ENCODE peak calls at places on chromosomes 4 and X, in four cellular contexts. J, M, X and Y are unnamed samples.

GRCh38 chr4:169492436-169493163 is 119.8 kb downstream of the NEK1 start:
- ATAC-seq in J (peak; percentile 26), M (peak; percentile 38), X (peak; percentile 84), Y (no peak)

GRCh38 chr4:6848717-6849305 is 60.8 kb upstream of the TBC1D14 start:
- ATAC-seq in J (no peak), M (no peak), X (no peak), Y (no peak)

GRCh38 chrX:135421932-135422809 is at the start of gene SMIM10L2A:
- ATAC-seq in J (peak; percentile 37), M (no peak), X (no peak), Y (no peak)

GRCh38 chrX:101408530-101408836 is 461 bp downstream of the HNRNPH2 start:
- ATAC-seq in J (peak; percentile 15), M (peak; percentile 5), X (peak; percentile 32), Y (peak; percentile 1)

GRCh38 chr4:28357985-28358384 is 1497.3 kb downstream of the STIM2 start:
- ATAC-seq in J (no peak), M (no peak), X (no peak), Y (no peak)

GRCh38 chr4:168685136-168685535 is 188.3 kb downstream of the PALLD start:
- ATAC-seq in J (no peak), M (peak; percentile 57), X (no peak), Y (no peak)

GRCh38 chr4:7539659-7540058 is 104.9 kb upstream of the PSAPL1 start:
- ATAC-seq in J (peak; percentile 93), M (peak; percentile 43), X (no peak), Y (peak; percentile 21)

GRCh38 chrX:135050603-135051002 is 1.3 kb downstream of the RTL8A start:
- ATAC-seq in J (no peak), M (no peak), X (no peak), Y (no peak)

GRCh38 chrX:38215141-38215540 is 5.5 kb downstream of the SRPX start:
- ATAC-seq in J (no peak), M (no peak), X (no peak), Y (peak; percentile 66)

GRCh38 chr4:108291137-108291536 is 122.4 kb upstream of the LEF1 start:
- ATAC-seq in J (no peak), M (no peak), X (no peak), Y (no peak)

GRCh38 chr4:95957054-95957453 is 117.2 kb downstream of the PDHA2 start:
- ATAC-seq in J (no peak), M (no peak), X (no peak), Y (no peak)

GRCh38 chrX:69362354-69362753 is 141.8 kb upstream of the NALF2 start:
- ATAC-seq in J (no peak), M (no peak), X (no peak), Y (no peak)

GRCh38 chr4:108361886-108362285 is 193.2 kb upstream of the LEF1 start:
- ATAC-seq in J (no peak), M (no peak), X (no peak), Y (no peak)

GRCh38 chr4:60938181-60938580 is 261.9 kb upstream of the ADGRL3 start:
- ATAC-seq in J (no peak), M (no peak), X (no peak), Y (no peak)

GRCh38 chrX:132732236-132732635 is 226.2 kb downstream of the HS6ST2 start:
- ATAC-seq in J (no peak), M (no peak), X (no peak), Y (no peak)

GRCh38 chr4:152382057-152382785 is 153.7 kb downstream of the FBXW7 start:
- ATAC-seq in J (peak; percentile 74), M (peak; percentile 93), X (peak; percentile 85), Y (peak; percentile 58)

GRCh38 chr4:112923514-112923913 is 125.9 kb upstream of the ANK2 start:
- ATAC-seq in J (no peak), M (no peak), X (no peak), Y (peak; percentile 69)

GRCh38 chrX:2828404-2829065 is at the start of gene GYG2:
- ATAC-seq in J (no peak), M (no peak), X (peak; percentile 73), Y (peak; percentile 36)

GRCh38 chr4:12615822-12616221 is 868.3 kb downstream of the RAB28 start:
- ATAC-seq in J (no peak), M (no peak), X (no peak), Y (no peak)

GRCh38 chr4:46388860-46389259 is 1.1 kb downstream of the GABRA2 start:
- ATAC-seq in J (no peak), M (no peak), X (no peak), Y (no peak)

GRCh38 chrX:75648803-75649588 is 126.2 kb upstream of the ZDHHC15 start:
- ATAC-seq in J (no peak), M (no peak), X (no peak), Y (no peak)

GRCh38 chr4:76665139-76665538 is 230.1 kb downstream of the SHROOM3 start:
- ATAC-seq in J (no peak), M (no peak), X (peak; percentile 75), Y (no peak)

GRCh38 chrX:11460347-11460746 is 167.1 kb downstream of the AMELX start:
- ATAC-seq in J (no peak), M (no peak), X (no peak), Y (no peak)

GRCh38 chr4:101968364-101968763 is 177.8 kb downstream of the BANK1 start:
- ATAC-seq in J (no peak), M (no peak), X (no peak), Y (no peak)

GRCh38 chr4:7518871-7519637 is 84.3 kb upstream of the PSAPL1 start:
- ATAC-seq in J (no peak), M (peak; percentile 72), X (no peak), Y (no peak)

GRCh38 chrX:119757646-119757978 is 776 bp upstream of the SOWAHD start:
- ATAC-seq in J (no peak), M (no peak), X (no peak), Y (no peak)

GRCh38 chrX:37796805-37797204 is 16.9 kb downstream of the CYBB start:
- ATAC-seq in J (no peak), M (peak; percentile 35), X (peak; percentile 73), Y (peak; percentile 55)

GRCh38 chr4:102988429-102989020 is 31.0 kb downstream of the SLC9B1 start:
- ATAC-seq in J (no peak), M (no peak), X (no peak), Y (no peak)

GRCh38 chr4:80062527-80062926 is 10.5 kb downstream of the ANTXR2 start:
- ATAC-seq in J (no peak), M (no peak), X (no peak), Y (no peak)

GRCh38 chrX:121254336-121254735 is 206.9 kb downstream of the GLUD2 start:
- ATAC-seq in J (no peak), M (no peak), X (peak; percentile 77), Y (no peak)

GRCh38 chr4:36712013-36712412 is 430.6 kb downstream of the DTHD1 start:
- ATAC-seq in J (no peak), M (no peak), X (no peak), Y (no peak)

GRCh38 chr4:169271692-169272007 is 894 bp upstream of the SH3RF1 start:
- ATAC-seq in J (no peak), M (no peak), X (peak; percentile 0), Y (no peak)

DNA sequence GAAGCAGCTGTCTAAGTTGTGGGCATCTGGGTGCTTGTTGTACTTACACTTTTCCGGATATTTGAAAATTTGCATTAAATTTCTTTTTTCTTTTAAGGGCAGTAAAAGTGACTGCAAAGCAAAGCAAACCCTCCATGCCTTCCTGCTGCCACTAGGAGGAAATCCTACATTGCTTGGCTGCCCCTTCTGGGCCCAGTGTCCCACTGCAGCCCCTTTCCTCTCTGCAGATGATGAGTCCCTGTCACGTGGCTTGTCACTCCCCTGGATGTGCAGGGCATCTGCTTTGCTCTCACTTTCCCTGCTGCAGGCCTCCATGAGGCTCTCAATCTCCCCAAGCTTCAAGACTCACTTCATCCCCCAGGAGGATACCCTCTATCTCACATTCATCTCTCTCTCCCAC is 12.7 kb downstream of the TSR2 start:
- ATAC-seq in J (no peak), M (no peak), X (no peak), Y (no peak)
- TF ChIP-seq CTCF in J (no peak), M (no peak), X (no peak), Y (no peak)

GRCh38 chr4:41050116-41050515 is 164.2 kb downstream of the APBB2 start:
- ATAC-seq in J (no peak), M (no peak), X (no peak), Y (no peak)
- H3K4me3 ChIP-seq in J (no peak overlapping the region), M (peak overlapping the region; percentile 8), X (no peak overlapping the region), Y (peak overlapping the region; percentile 10)

GRCh38 chr4:122619583-122619982 is 1.3 kb downstream of the IL21 start:
- ATAC-seq in J (no peak), M (no peak), X (no peak), Y (no peak)

GRCh38 chr4:122621010-122621616 is at the start of gene IL21:
- ATAC-seq in J (no peak), M (no peak), X (no peak), Y (no peak)

GRCh38 chr4:122625156-122625555 is 4.3 kb upstream of the IL21 start:
- ATAC-seq in J (no peak), M (no peak), X (no peak), Y (no peak)

GRCh38 chr4:122622400-122622799 is 1.5 kb upstream of the IL21 start:
- ATAC-seq in J (no peak), M (no peak), X (no peak), Y (no peak)

GRCh38 chr4:122623637-122624036 is 2.8 kb upstream of the IL21 start:
- ATAC-seq in J (no peak), M (no peak), X (no peak), Y (no peak)
- H3K4me1 ChIP-seq in J (no peaks in the 10 kb centered on the region), M (no peaks in the 10 kb centered on the region), X (no peaks in the 10 kb centered on the region), Y (no peaks in the 10 kb centered on the region)

DNA sequence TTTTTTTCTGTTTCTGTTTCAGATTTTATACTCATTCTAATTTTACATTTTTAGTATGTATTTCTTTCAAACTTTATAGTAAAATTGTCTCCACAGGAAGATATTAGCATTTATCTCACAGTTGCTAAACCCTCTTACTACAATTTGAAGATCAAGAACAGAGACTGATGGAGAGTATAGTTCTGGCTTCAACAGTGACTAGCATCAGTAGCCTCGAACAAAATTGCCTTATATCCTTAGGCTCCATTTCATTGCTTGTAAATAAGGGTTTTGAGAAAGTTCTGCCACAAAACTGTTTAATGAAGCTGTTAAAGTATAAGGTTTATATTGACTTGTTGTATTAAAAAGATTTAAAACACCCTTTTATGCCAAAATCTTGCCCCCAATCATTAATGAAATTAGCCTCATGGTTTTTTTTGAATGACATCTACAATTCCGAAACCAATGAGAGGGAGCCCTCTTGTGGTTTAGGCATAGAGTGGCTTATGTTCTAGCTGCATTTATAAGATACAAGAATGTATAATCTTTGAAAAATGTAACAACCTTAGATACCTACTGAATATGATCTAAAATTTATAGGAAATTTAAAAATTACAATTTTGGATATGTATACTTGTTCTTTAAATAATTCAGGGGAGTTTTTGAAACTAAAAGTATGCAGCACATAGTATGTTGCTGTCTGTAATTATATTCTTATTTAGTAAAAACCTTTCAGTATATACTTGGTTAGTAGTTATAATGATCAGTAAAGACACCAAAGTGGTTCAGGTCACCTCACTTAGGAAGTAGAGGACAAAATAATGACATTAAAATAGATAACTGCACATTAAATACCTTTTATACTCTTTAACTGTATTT is 109.8 kb upstream of the HPGD start:
- ATAC-seq in J (peak; percentile 29), M (no peak), X (peak; percentile 69), Y (no peak)
- TF ChIP-seq CTCF in J (peak; percentile 48), M (peak; percentile 75), X (peak; percentile 78), Y (peak; percentile 70)

GRCh38 chrX:154981116-154981411 is 41.5 kb downstream of the F8 start:
- ATAC-seq in J (no peak), M (no peak), X (no peak), Y (no peak)
- H3K4me3 ChIP-seq in J (peak overlapping the region; percentile 46), M (no peak overlapping the region), X (no peak overlapping the region), Y (no peak overlapping the region)